ENCODE peak calls at places on chromosomes 12 and 14, in eight cellular contexts. T is frontal cortex, P is left ventricle myocardium superior, R is fibroblast of lung, W is NCI-H774, B is activated T-helper 1 cell treated with Interleukin-2 at 50 U/mL for 16 hours, Z is nephron progenitor cell, O is heart right ventricle. I is an unnamed sample.

GRCh38 chr12:93918262-93918661 is 230.1 kb upstream of the PLXNC1 start:
- DNase-seq in B (no peak), T (no peak), O (no peak), P (no peak), Z (no peak), W (no peak), R (peak; percentile 9), I (no peak)

GRCh38 chr14:100296106-100296651 is 10.1 kb downstream of the SLC25A29 start:
- DNase-seq in O (no peak), P (no peak), W (no peak), T (peak; percentile 41), B (no peak), Z (no peak), R (no peak), I (no peak)

GRCh38 chr12:124567035-124567672 is at the start of gene NCOR2:
- DNase-seq in T (peak; percentile 68), W (no peak), Z (peak; percentile 58), B (peak; percentile 38), O (no peak), R (no peak), P (peak; percentile 61), I (no peak)

GRCh38 chr12:45402288-45402687 is 186.4 kb downstream of the ANO6 start:
- DNase-seq in Z (no peak), P (no peak), R (peak; percentile 30), B (no peak), W (peak; percentile 56), O (peak; percentile 32), T (no peak), I (no peak)

GRCh38 chr12:51421266-51421884 is 3.3 kb upstream of the SLC4A8 start:
- DNase-seq in T (no peak), P (no peak), R (peak; percentile 75), O (peak; percentile 40), Z (peak; percentile 61), W (peak; percentile 80), B (no peak), I (peak; percentile 64)

GRCh38 chr14:36515105-36515593 is 4.9 kb downstream of the NKX2-1 start:
- DNase-seq in O (no peak), W (peak; percentile 31), Z (no peak), T (peak; percentile 24), R (no peak), B (no peak), P (no peak), I (peak; percentile 76)

GRCh38 chr12:3088251-3088650 is 11.1 kb downstream of the TSPAN9 start:
- DNase-seq in P (no peak), Z (no peak), T (no peak), B (no peak), W (no peak), O (no peak), R (no peak), I (no peak)

GRCh38 chr14:77889971-77890442 is 90.1 kb downstream of the ADCK1 start:
- DNase-seq in O (no peak), W (no peak), B (no peak), R (peak; percentile 73), Z (no peak), P (no peak), T (no peak), I (no peak)

GRCh38 chr12:117486840-117487659 is 125.6 kb upstream of the NOS1 start:
- DNase-seq in O (no peak), Z (peak; percentile 22), P (no peak), R (no peak), T (no peak), B (no peak), W (no peak), I (no peak)

GRCh38 chr14:105490318-105490571 is 801 bp upstream of the TEDC1 start:
- DNase-seq in R (no peak), P (peak; percentile 72), O (no peak), W (no peak), T (no peak), Z (no peak), B (no peak), I (no peak)

GRCh38 chr14:94864421-94865195 is 94.7 kb upstream of the GSC start:
- DNase-seq in T (no peak), O (no peak), R (no peak), P (peak; percentile 28), W (no peak), B (no peak), Z (peak; percentile 26), I (no peak)

GRCh38 chr12:14957769-14958168 is 3.6 kb downstream of the ARHGDIB start:
- DNase-seq in O (no peak), T (no peak), W (no peak), Z (no peak), R (no peak), P (no peak), B (no peak), I (no peak)

GRCh38 chr12:113684908-113685512 is 213.3 kb upstream of the LHX5 start:
- DNase-seq in O (no peak), Z (no peak), R (no peak), P (no peak), B (no peak), T (no peak), W (no peak), I (no peak)

GRCh38 chr12:48995061-48995879 is 3.9 kb downstream of the DDN start:
- DNase-seq in T (peak; percentile 90), B (no peak), Z (peak; percentile 88), W (peak; percentile 66), P (peak; percentile 88), O (peak; percentile 80), R (peak; percentile 79), I (peak; percentile 58)

GRCh38 chr12:69042970-69043369 is 110.0 kb upstream of the CPM start:
- DNase-seq in P (no peak), B (no peak), Z (no peak), T (no peak), R (no peak), O (no peak), W (peak; percentile 43), I (no peak)

GRCh38 chr14:58771016-58771415 is 133.3 kb downstream of the DACT1 start:
- DNase-seq in T (no peak), R (no peak), P (no peak), Z (no peak), W (no peak), B (no peak), O (no peak), I (no peak)

GRCh38 chr14:105126970-105127307 is 41.6 kb downstream of the JAG2 start:
- DNase-seq in T (no peak), W (no peak), P (no peak), Z (no peak), B (no peak), O (no peak), R (no peak), I (no peak)

GRCh38 chr14:56333361-56334279 is 215.4 kb downstream of the PELI2 start:
- DNase-seq in Z (no peak), W (peak; percentile 52), P (no peak), T (no peak), B (no peak), O (no peak), R (peak; percentile 86), I (peak; percentile 97)

GRCh38 chr14:74573421-74574091 is 38.5 kb downstream of the LTBP2 start:
- DNase-seq in Z (no peak), W (no peak), P (no peak), B (no peak), T (no peak), O (no peak), R (no peak), I (no peak)

GRCh38 chr12:11833174-11833895 is 183.9 kb downstream of the ETV6 start:
- DNase-seq in R (no peak), T (no peak), W (no peak), O (no peak), P (no peak), Z (no peak), B (no peak), I (no peak)

GRCh38 chr12:94553130-94553519 is 93.5 kb upstream of the CEP83 start:
- DNase-seq in T (peak; percentile 36), W (no peak), O (no peak), Z (no peak), R (peak; percentile 82), B (no peak), P (no peak), I (no peak)

GRCh38 chr14:90911121-90911520 is 94.9 kb upstream of the TTC7B start:
- DNase-seq in W (no peak), Z (no peak), B (no peak), R (peak; percentile 8), O (no peak), P (no peak), T (no peak), I (no peak)

GRCh38 chr12:54286042-54286931 is 5.8 kb downstream of the HNRNPA1 start:
- DNase-seq in O (no peak), P (no peak), Z (no peak), W (no peak), R (no peak), T (no peak), B (no peak), I (no peak)

GRCh38 chr12:122167328-122167925 is 6.6 kb downstream of the IL31 start:
- DNase-seq in T (no peak), R (no peak), Z (no peak), O (no peak), W (no peak), B (no peak), P (no peak), I (no peak)

GRCh38 chr12:3127832-3128231 is 50.7 kb downstream of the TSPAN9 start:
- DNase-seq in B (no peak), W (no peak), P (no peak), Z (no peak), R (peak; percentile 75), O (no peak), T (no peak), I (no peak)

GRCh38 chr14:51872396-51872795 is 12.0 kb downstream of the GNG2 start:
- DNase-seq in O (no peak), T (no peak), R (no peak), Z (no peak), W (no peak), P (no peak), B (no peak), I (no peak)

GRCh38 chr12:106840217-106840616 is 65.7 kb downstream of the RIC8B start:
- DNase-seq in B (no peak), Z (peak; percentile 13), O (no peak), T (no peak), W (peak; percentile 71), R (peak; percentile 46), P (no peak), I (peak; percentile 26)

GRCh38 chr12:119712721-119713120 is 44.8 kb downstream of the PRKAB1 start:
- DNase-seq in T (no peak), P (no peak), W (no peak), O (no peak), B (no peak), Z (no peak), R (no peak), I (no peak)

GRCh38 chr12:57149309-57149900 is 2.0 kb upstream of the LRP1-AS start:
- DNase-seq in P (peak; percentile 85), Z (no peak), R (peak; percentile 87), O (peak; percentile 77), T (no peak), W (no peak), B (no peak), I (no peak)

GRCh38 chr12:94263011-94263786 is 114.8 kb downstream of the PLXNC1 start:
- DNase-seq in B (peak; percentile 9), W (no peak), R (no peak), P (no peak), T (no peak), Z (no peak), O (no peak), I (peak; percentile 5)

GRCh38 chr12:15842106-15842505 is 40.1 kb upstream of the STRAP start:
- DNase-seq in W (no peak), O (no peak), R (peak; percentile 86), B (no peak), Z (no peak), T (no peak), P (no peak), I (no peak)

GRCh38 chr12:108616941-108617858 is 16.5 kb downstream of the SELPLG start:
- DNase-seq in W (no peak), O (no peak), P (no peak), B (peak; percentile 47), Z (no peak), T (no peak), R (no peak), I (no peak)

GRCh38 chr14:90373887-90374286 is 22.9 kb upstream of the CALM1 start:
- DNase-seq in Z (no peak), P (no peak), W (no peak), B (no peak), R (no peak), O (no peak), T (no peak), I (no peak)

GRCh38 chr12:131620946-131621681 is 89.8 kb upstream of the SFSWAP start:
- DNase-seq in B (no peak), O (no peak), Z (no peak), T (no peak), P (no peak), W (no peak), R (no peak), I (no peak)

I was measured in NCI-H2029.